ENCODE peak calls at places on chromosomes 7 and 10, in four cellular contexts. P is CD4-positive, alpha-beta T cell; L is substantia nigra; C is foreskin fibroblast. G is an unnamed sample.

GRCh38 chr7:139860090-139860773 is 31.2 kb downstream of the TBXAS1 start:
- DNase-seq in C (no peak), P (no peak), L (peak), G (no peak)

GRCh38 chr10:23067939-23068775 is 27.2 kb upstream of the MSRB2 start:
- DNase-seq in C (peak), L (peak), P (peak), G (peak)

GRCh38 chr7:7385421-7385820 is 150.3 kb downstream of the COL28A1 start:
- DNase-seq in L (no peak), C (no peak), P (no peak), G (no peak)

GRCh38 chr10:132502544-132503300 is 34.9 kb upstream of the INPP5A start:
- DNase-seq in P (no peak), C (no peak), L (no peak), G (no peak)

GRCh38 chr7:111855842-111856227 is 293.5 kb upstream of the IMMP2L start:
- DNase-seq in L (no peak), P (no peak), C (peak), G (no peak)

GRCh38 chr7:19963695-19964094 is 190.3 kb upstream of the TMEM196 start:
- DNase-seq in C (no peak), P (no peak), L (no peak), G (no peak)

GRCh38 chr7:105896407-105896842 is 20.0 kb upstream of the ATXN7L1 start:
- DNase-seq in P (no peak), L (no peak), C (peak), G (no peak)

GRCh38 chr10:3255086-3255485 is 82.5 kb upstream of the PITRM1 start:
- DNase-seq in C (no peak), L (no peak), P (no peak), G (no peak)

GRCh38 chr10:47308775-47309174 is 8.8 kb downstream of the GDF10 start:
- DNase-seq in C (no peak), P (no peak), L (no peak), G (no peak)

GRCh38 chr10:17074548-17074860 is 55.1 kb downstream of the CUBN start:
- DNase-seq in P (no peak), C (peak), L (no peak), G (peak)

GRCh38 chr10:123994417-123995081 is 98.8 kb downstream of the CHST15 start:
- DNase-seq in P (peak), L (peak), C (peak), G (peak)

GRCh38 chr7:106313456-106313891 is 28.7 kb upstream of the NAMPT start:
- DNase-seq in L (no peak), P (no peak), C (peak), G (peak)

GRCh38 chr10:49610735-49611165 is 640 bp downstream of the SLC18A3 start:
- DNase-seq in P (no peak), L (no peak), C (no peak), G (no peak)

GRCh38 chr7:151689196-151689971 is 169.7 kb upstream of the RHEB start:
- DNase-seq in L (no peak), P (no peak), C (no peak), G (no peak)

GRCh38 chr7:28358423-28358868 is 53.9 kb upstream of the CREB5 start:
- DNase-seq in C (peak), L (no peak), P (no peak), G (peak)

GRCh38 chr10:129808092-129808983 is 155.7 kb downstream of the EBF3 start:
- DNase-seq in L (no peak), P (no peak), C (no peak), G (no peak)

GRCh38 chr7:68980011-68980410 is 618.3 kb upstream of the AUTS2 start:
- DNase-seq in C (no peak), L (no peak), P (no peak), G (no peak)

GRCh38 chr7:135537905-135538304 is 19.8 kb upstream of the NUP205 start:
- DNase-seq in L (no peak), C (no peak), P (no peak), G (no peak)

G was measured in HFFc6.